ENCODE peak calls at places on chromosome 1, in five cellular contexts. W is A549, X is kidney epithelial cell, M is fibroblast of the aortic adventitia, F is Kasumi-1. Q is an unnamed sample.

GRCh38 chr1:77762072-77762476 is 2.4 kb upstream of the USP33 start:
- DNase-seq in W (peak; percentile 68), X (no peak), M (peak; percentile 81), F (no peak), Q (no peak)

GRCh38 chr1:172266528-172267174 is 153.8 kb upstream of the C1orf105 start:
- DNase-seq in W (no peak), X (no peak), M (no peak), F (no peak), Q (no peak)

GRCh38 chr1:151334822-151335221 is 7.6 kb upstream of the PI4KB start:
- DNase-seq in W (no peak), X (no peak), M (no peak), F (no peak), Q (no peak)

GRCh38 chr1:86616871-86617270 is 70.0 kb downstream of the CLCA4 start:
- DNase-seq in W (no peak), X (no peak), M (no peak), F (peak; percentile 92), Q (no peak)

GRCh38 chr1:91651671-91652071 is 151.0 kb downstream of the CDC7 start:
- DNase-seq in W (no peak), X (no peak), M (peak; percentile 92), F (no peak), Q (no peak)

GRCh38 chr1:16119504-16119903 is 36.4 kb downstream of the EPHA2 start:
- DNase-seq in W (no peak), X (no peak), M (no peak), F (no peak), Q (no peak)

GRCh38 chr1:26028490-26028980 is 7.0 kb downstream of the EXTL1 start:
- DNase-seq in W (no peak), X (no peak), M (no peak), F (peak; percentile 5), Q (peak; percentile 97)

GRCh38 chr1:192633533-192634258 is 2.3 kb upstream of the RGS13 start:
- DNase-seq in W (no peak), X (peak; percentile 5), M (no peak), F (no peak), Q (no peak)

GRCh38 chr1:21320410-21321107 is 30.3 kb upstream of the ECE1 start:
- DNase-seq in W (no peak), X (no peak), M (peak; percentile 61), F (no peak), Q (no peak)

GRCh38 chr1:54120698-54121481 is 31.9 kb downstream of the CDCP2 start:
- DNase-seq in W (no peak), X (no peak), M (no peak), F (no peak), Q (no peak)

GRCh38 chr1:165947797-165948455 is 120.5 kb downstream of the UCK2 start:
- DNase-seq in W (no peak), X (no peak), M (no peak), F (no peak), Q (no peak)

GRCh38 chr1:208409171-208409570 is 165.0 kb upstream of the PLXNA2 start:
- DNase-seq in W (no peak), X (no peak), M (no peak), F (no peak), Q (no peak)

GRCh38 chr1:64765826-64766225 is 21.0 kb downstream of the RAVER2 start:
- DNase-seq in W (no peak), X (no peak), M (no peak), F (no peak), Q (peak; percentile 4)

GRCh38 chr1:56972971-56973370 is 7.2 kb upstream of the C8B start:
- DNase-seq in W (no peak), X (no peak), M (peak; percentile 62), F (no peak), Q (no peak)

GRCh38 chr1:12150456-12151200 is 16.2 kb upstream of the TNFRSF1B start:
- DNase-seq in W (no peak), X (no peak), M (no peak), F (peak; percentile 88), Q (no peak)

GRCh38 chr1:172484252-172484651 is 40.4 kb upstream of the PIGC start:
- DNase-seq in W (no peak), X (no peak), M (no peak), F (no peak), Q (no peak)

GRCh38 chr1:61436016-61436415 is 288.9 kb downstream of the TM2D1 start:
- DNase-seq in W (no peak), X (no peak), M (peak; percentile 9), F (no peak), Q (no peak)

GRCh38 chr1:94068831-94069648 is 51.9 kb downstream of the ABCA4 start:
- DNase-seq in W (peak; percentile 73), X (peak; percentile 55), M (no peak), F (no peak), Q (no peak)

GRCh38 chr1:160129558-160129957 is 14.0 kb downstream of the ATP1A2 start:
- DNase-seq in W (no peak), X (no peak), M (no peak), F (no peak), Q (no peak)

GRCh38 chr1:186482661-186483255 is 21.8 kb upstream of the PDC start:
- DNase-seq in W (peak; percentile 77), X (no peak), M (peak; percentile 89), F (peak; percentile 69), Q (peak; percentile 71)

GRCh38 chr1:93021539-93022134 is 57.4 kb upstream of the MTF2 start:
- DNase-seq in W (peak; percentile 48), X (peak; percentile 32), M (peak; percentile 70), F (peak; percentile 58), Q (peak; percentile 61)

GRCh38 chr1:203133969-203134725 is 6.6 kb downstream of the ADORA1 start:
- DNase-seq in W (no peak), X (no peak), M (peak; percentile 62), F (peak; percentile 96), Q (no peak)

GRCh38 chr1:185804206-185804605 is 70.0 kb downstream of the HMCN1 start:
- DNase-seq in W (no peak), X (peak; percentile 29), M (no peak), F (no peak), Q (no peak)

GRCh38 chr1:236560213-236560771 is 36.5 kb downstream of the LGALS8 start:
- DNase-seq in W (no peak), X (no peak), M (no peak), F (peak; percentile 4), Q (no peak)

GRCh38 chr1:235708390-235708962 is 58.9 kb upstream of the GNG4 start:
- DNase-seq in W (peak; percentile 86), X (peak; percentile 56), M (peak; percentile 37), F (no peak), Q (no peak)

Q was measured in SK-MEL-5.